ENCODE peak calls at places on chromosomes 11 and 22, in six cellular contexts. J is fibroblast of mammary gland, K is thyroid gland, O is cardiac muscle cell, D is psoas muscle, U is progenitor cell of endocrine pancreas. Y is an unnamed sample.

GRCh38 chr11:13287026-13287425 is 9.4 kb downstream of the BMAL1 start:
- DNase-seq in J (no peak), K (no peak), O (no peak), D (no peak), U (no peak), Y (no peak)

GRCh38 chr11:134037093-134037908 is 31.6 kb upstream of the JAM3 start:
- DNase-seq in J (peak), K (peak), O (peak), D (peak), U (peak), Y (peak)

GRCh38 chr11:31956310-31956709 is 134.6 kb upstream of the RCN1 start:
- DNase-seq in J (peak), K (no peak), O (no peak), D (no peak), U (no peak), Y (no peak)

GRCh38 chr11:33742249-33742851 is 6.1 kb upstream of the CD59 start:
- DNase-seq in J (peak), K (no peak), O (no peak), D (no peak), U (no peak), Y (no peak)

GRCh38 chr22:49547751-49548239 is 279.9 kb downstream of the BRD1 start:
- DNase-seq in J (no peak), K (no peak), O (no peak), D (peak), U (no peak), Y (peak)

GRCh38 chr22:41596776-41597634 is 7.4 kb upstream of the PMM1 start:
- DNase-seq in J (peak), K (peak), O (peak), D (peak), U (peak), Y (peak)

GRCh38 chr22:38126928-38127668 is 16.6 kb upstream of the BAIAP2L2 start:
- DNase-seq in J (no peak), K (no peak), O (no peak), D (no peak), U (no peak), Y (no peak)

GRCh38 chr11:41659990-41660389 is 200.5 kb upstream of the LRRC4C start:
- DNase-seq in J (no peak), K (no peak), O (peak), D (no peak), U (no peak), Y (no peak)

GRCh38 chr11:59221438-59221837 is 8.7 kb upstream of the MPEG1 start:
- DNase-seq in J (peak), K (no peak), O (no peak), D (no peak), U (no peak), Y (no peak)

GRCh38 chr11:3969613-3970012 is 114.1 kb downstream of the STIM1 start:
- DNase-seq in J (no peak), K (no peak), O (no peak), D (no peak), U (no peak), Y (no peak)

GRCh38 chr11:92269021-92269420 is 44.4 kb downstream of the FAT3 start:
- DNase-seq in J (peak), K (no peak), O (peak), D (no peak), U (no peak), Y (no peak)

GRCh38 chr11:44014968-44015623 is 32.7 kb upstream of the ACCSL start:
- DNase-seq in J (peak), K (no peak), O (no peak), D (no peak), U (no peak), Y (no peak)

GRCh38 chr22:33539902-33540751 is 380.1 kb downstream of the LARGE1 start:
- DNase-seq in J (peak), K (peak), O (no peak), D (peak), U (peak), Y (peak)

GRCh38 chr22:49290711-49291110 is 537.0 kb downstream of the BRD1 start:
- DNase-seq in J (no peak), K (no peak), O (no peak), D (no peak), U (no peak), Y (no peak)

GRCh38 chr22:39405346-39406085 is 5.9 kb downstream of the TAB1 start:
- DNase-seq in J (peak), K (no peak), O (peak), D (peak), U (no peak), Y (peak)

GRCh38 chr11:14054708-14055107 is 92.2 kb downstream of the SPON1 start:
- DNase-seq in J (peak), K (no peak), O (no peak), D (peak), U (no peak), Y (no peak)

GRCh38 chr11:131687291-131688055 is 317.1 kb downstream of the NTM start:
- DNase-seq in J (no peak), K (no peak), O (no peak), D (no peak), U (no peak), Y (peak)

GRCh38 chr22:26805131-26805530 is 147.7 kb downstream of the MIAT start:
- DNase-seq in J (no peak), K (no peak), O (no peak), D (no peak), U (no peak), Y (no peak)

GRCh38 chr11:38791346-38791961 is 2193.4 kb upstream of the RAG2 start:
- DNase-seq in J (peak), K (no peak), O (peak), D (no peak), U (peak), Y (peak)

GRCh38 chr22:24521791-24522245 is 26.7 kb downstream of the UPB1 start:
- DNase-seq in J (peak), K (peak), O (peak), D (peak), U (peak), Y (no peak)

GRCh38 chr11:36512016-36512415 is 1.9 kb upstream of the TRAF6 start:
- DNase-seq in J (no peak), K (no peak), O (no peak), D (no peak), U (no peak), Y (no peak)

GRCh38 chr11:125063429-125064043 is 431 bp downstream of the SLC37A2 start:
- DNase-seq in J (no peak), K (no peak), O (peak), D (no peak), U (no peak), Y (no peak)

GRCh38 chr11:27211370-27212127 is 151.5 kb downstream of the CCDC34 start:
- DNase-seq in J (no peak), K (no peak), O (no peak), D (no peak), U (no peak), Y (no peak)

GRCh38 chr11:115672412-115672811 is 168.2 kb upstream of the CADM1 start:
- DNase-seq in J (no peak), K (no peak), O (no peak), D (no peak), U (no peak), Y (no peak)

GRCh38 chr11:117072517-117073218 is 25.6 kb downstream of the SIK3 start:
- DNase-seq in J (peak), K (no peak), O (no peak), D (no peak), U (no peak), Y (no peak)

DNA sequence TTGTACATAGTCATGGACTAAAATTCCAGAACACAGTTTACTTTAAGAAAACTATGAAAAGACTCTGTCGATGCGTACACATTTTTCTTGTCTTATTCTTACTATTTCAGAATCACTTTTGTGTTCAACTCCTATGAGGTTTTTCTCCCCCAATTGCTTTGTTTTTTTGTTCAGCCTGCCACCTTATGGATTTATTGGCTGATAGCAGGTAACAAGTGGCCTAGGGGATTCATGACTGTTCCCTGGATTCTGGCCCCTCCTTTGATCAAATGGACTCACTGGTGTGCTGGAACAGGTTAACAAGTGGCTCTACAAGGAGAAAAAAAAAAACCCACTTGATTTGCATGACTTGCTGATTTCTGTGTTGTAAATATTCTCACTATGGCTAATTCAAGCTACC is 10.6 kb downstream of the MMP20 start:
- DNase-seq in J (no peak), K (no peak), O (no peak), D (no peak), U (no peak), Y (no peak)
- TF ChIP-seq CTCF in J (no peak), K (no peak), O (no peak), D (no peak), U (no peak), Y (no peak)

DNA sequence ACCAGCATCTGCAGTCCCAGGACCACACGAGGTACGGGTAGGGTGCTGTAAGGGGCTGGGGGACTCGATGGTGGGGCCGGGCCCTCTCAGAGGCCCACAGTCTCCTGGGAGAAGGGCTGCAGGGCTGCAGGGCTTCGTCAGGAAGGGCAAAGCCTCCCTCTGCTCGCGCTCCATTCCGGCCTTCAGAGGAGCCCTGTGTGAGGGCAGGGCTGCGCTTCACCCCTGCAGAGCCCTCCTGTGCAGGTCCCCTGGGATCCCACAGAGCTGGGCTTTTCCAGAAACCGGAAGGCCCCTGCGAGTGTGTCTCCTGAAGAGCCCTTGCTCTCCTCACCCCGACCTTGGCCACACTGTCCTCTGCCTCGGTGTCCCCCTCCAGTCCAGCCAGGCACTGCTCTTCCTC is 27.2 kb downstream of the WNT11 start:
- DNase-seq in J (no peak), K (no peak), O (no peak), D (no peak), U (no peak), Y (no peak)
- TF ChIP-seq CTCF in J (no peak), K (no peak), O (no peak), D (no peak), U (no peak), Y (no peak)

DNA sequence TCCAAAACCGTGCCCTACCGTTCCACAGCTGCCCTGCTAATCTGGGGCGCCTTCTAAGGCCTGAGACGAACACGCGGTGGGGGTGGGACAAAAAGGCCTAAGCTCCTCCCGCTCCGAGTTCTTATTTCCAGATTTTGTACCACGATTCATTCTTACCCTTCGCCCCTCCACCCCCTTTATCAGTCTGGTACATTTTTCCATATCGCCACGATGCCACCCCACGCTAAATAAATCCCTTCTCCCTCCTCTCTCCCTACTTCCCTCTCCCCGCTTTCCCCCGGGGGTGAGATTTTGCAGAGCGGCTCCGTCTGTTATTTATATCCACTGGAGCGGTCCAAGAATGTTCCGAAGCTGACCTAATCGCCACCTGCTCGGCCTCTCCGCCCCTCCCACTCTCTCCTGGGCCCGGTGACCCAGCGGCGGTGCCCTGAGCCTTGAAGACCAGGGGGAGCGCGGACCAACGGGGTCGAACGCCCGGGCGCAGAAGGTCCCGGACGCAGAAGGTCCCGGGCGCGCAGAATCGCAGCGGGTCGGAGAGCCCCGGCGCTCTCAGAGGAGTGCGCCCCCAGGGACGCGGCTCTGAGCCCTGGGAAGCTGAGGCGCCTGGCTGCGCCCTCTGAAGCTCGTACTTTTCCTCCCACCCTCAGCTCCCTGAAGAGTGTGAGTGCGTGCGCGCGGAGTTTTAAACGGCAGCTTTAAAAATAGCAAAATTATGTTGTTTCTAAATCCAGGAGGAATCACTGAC is 875 bp upstream of the PACSIN3 start:
- DNase-seq in J (peak), K (peak), O (peak), D (peak), U (peak), Y (peak)
- TF ChIP-seq CTCF in J (no peak), K (no peak), O (no peak), D (no peak), U (peak), Y (peak)

DNA sequence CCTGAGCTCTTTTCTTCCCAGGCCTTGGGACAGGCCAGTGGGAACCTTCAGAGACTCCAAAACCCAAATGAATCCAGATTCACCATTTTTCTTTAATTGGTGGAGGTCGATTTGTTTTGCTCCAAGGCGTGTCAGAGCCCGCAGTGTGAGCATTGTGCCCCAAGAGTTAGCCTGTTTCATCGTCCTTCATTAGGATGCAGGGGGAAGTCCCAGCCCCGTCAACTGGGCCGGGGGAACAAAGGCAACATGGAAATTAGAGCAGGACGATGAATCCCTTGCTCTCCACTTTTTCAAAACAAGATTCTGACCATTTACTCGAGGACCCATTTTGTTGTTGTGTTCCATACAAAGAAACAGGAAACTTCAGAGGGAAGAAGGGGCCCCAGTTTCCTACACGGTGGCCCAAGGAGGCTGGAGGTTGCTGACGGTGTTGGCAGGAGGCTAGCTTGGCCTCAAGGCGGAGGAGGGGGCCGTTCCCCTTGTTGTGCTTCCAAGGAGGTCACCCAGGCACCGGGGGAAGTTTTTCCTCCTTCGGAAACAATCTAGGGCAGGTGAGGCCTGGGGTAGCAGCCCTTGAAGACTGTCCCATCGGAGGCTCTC is 44.0 kb upstream of the SLC1A2 start:
- DNase-seq in J (no peak), K (no peak), O (no peak), D (no peak), U (no peak), Y (no peak)
- TF ChIP-seq CTCF in J (no peak), K (no peak), O (no peak), D (no peak), U (no peak), Y (no peak)

DNA sequence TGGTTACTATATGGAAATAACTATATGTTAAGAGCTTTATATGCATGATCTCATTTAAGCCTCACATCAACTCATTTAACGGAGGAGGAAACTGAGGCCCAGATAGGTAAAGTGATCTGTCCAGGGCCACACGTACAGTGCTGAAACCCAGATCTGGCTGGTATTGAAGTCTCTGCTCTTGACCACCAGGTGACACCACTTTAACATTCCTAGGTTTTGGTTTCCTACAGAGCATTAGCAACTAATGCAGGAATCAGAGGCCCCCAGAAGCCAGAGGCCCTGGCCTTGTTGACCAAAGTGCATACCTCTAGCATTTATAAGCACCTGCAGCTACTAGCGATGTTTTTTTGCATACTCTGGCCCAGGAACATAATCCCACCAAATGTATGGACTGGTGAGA is 12.9 kb upstream of the LIMK2 start:
- DNase-seq in J (no peak), K (no peak), O (no peak), D (no peak), U (no peak), Y (no peak)
- TF ChIP-seq CTCF in J (no peak), K (no peak), O (no peak), D (no peak), U (no peak), Y (no peak)

DNA sequence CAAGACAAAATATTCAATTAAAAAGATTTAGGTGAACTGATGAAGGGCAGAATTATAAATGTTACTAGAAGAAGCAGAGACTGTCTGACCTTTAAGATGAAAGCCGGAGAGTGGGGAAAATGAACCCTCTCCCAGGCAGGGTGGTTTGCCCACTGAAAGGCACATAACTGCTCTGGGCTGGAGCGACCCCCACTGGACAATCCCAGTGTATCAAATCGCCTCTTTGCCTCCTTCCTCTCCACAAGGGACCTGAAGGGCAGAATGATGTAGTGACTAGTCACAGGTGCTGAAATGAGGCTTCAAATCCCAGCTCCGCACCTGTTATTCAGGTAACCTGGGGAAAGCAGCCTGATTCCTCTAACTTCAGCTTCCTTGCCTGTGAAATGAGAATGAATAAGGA is 69.0 kb downstream of the EFCAB6 start:
- DNase-seq in J (no peak), K (no peak), O (peak), D (no peak), U (no peak), Y (no peak)
- TF ChIP-seq CTCF in J (no peak), K (no peak), O (peak), D (no peak), U (peak), Y (no peak)

GRCh38 chr11:7245341-7245740 is 6.4 kb upstream of the SYT9 start:
- DNase-seq in J (no peak), K (no peak), O (no peak), D (no peak), U (no peak), Y (no peak)
- TF ChIP-seq CTCF in J (no peak), K (no peak), O (no peak), D (no peak), U (no peak), Y (no peak)

GRCh38 chr11:1387961-1388762 is 1.6 kb upstream of the BRSK2 start:
- DNase-seq in J (no peak), K (no peak), O (peak), D (peak), U (no peak), Y (no peak)
- TF ChIP-seq CTCF in J (no peak), K (no peak), O (no peak), D (no peak), U (no peak), Y (no peak)

GRCh38 chr22:20111045-20111688 is 4.7 kb upstream of the RANBP1 start:
- DNase-seq in J (peak), K (no peak), O (peak), D (peak), U (no peak), Y (no peak)
- TF ChIP-seq CTCF in J (peak), K (no peak), O (peak), D (no peak), U (peak), Y (peak)

Y was measured in dorsolateral prefrontal cortex.